ENCODE peak calls at places on chromosomes 11 and 22, in five cellular contexts. One of them, this sample, is unnamed.

GRCh38 chr11:65316311-65316978 is 1.8 kb downstream of the CDC42EP2 start:
- DNase-seq in SW 1271: no peak
- DNase-seq in neuronal stem cell: no peak
- DNase-seq in SK-N-DZ: no peak
- DNase-seq in T-helper 1 cell: no peak
- DNase-seq in this sample: no peak

GRCh38 chr22:28976588-28976987 is 85.0 kb downstream of the C22orf31 start:
- DNase-seq in SW 1271: no peak
- DNase-seq in neuronal stem cell: no peak
- DNase-seq in SK-N-DZ: no peak
- DNase-seq in T-helper 1 cell: no peak
- DNase-seq in this sample: no peak

GRCh38 chr22:24434472-24435322 is 7.3 kb downstream of the ADORA2A start:
- DNase-seq in SW 1271: no peak
- DNase-seq in neuronal stem cell: no peak
- DNase-seq in SK-N-DZ: no peak
- DNase-seq in T-helper 1 cell: no peak
- DNase-seq in this sample: peak

GRCh38 chr22:35749808-35750207 is 32.1 kb downstream of the APOL5 start:
- DNase-seq in SW 1271: no peak
- DNase-seq in neuronal stem cell: no peak
- DNase-seq in SK-N-DZ: no peak
- DNase-seq in T-helper 1 cell: no peak
- DNase-seq in this sample: no peak

GRCh38 chr11:117950320-117950719 is 21.1 kb upstream of the TMPRSS13 start:
- DNase-seq in SW 1271: no peak
- DNase-seq in neuronal stem cell: no peak
- DNase-seq in SK-N-DZ: no peak
- DNase-seq in T-helper 1 cell: peak
- DNase-seq in this sample: no peak

GRCh38 chr11:121295246-121296007 is 2.9 kb downstream of the SC5D start:
- DNase-seq in SW 1271: no peak
- DNase-seq in neuronal stem cell: peak
- DNase-seq in SK-N-DZ: no peak
- DNase-seq in T-helper 1 cell: no peak
- DNase-seq in this sample: no peak

GRCh38 chr11:16800382-16800781 is 61.9 kb downstream of the C11orf58 start:
- DNase-seq in SW 1271: no peak
- DNase-seq in neuronal stem cell: no peak
- DNase-seq in SK-N-DZ: no peak
- DNase-seq in T-helper 1 cell: no peak
- DNase-seq in this sample: no peak

GRCh38 chr11:86247608-86248007 is 3.1 kb downstream of the EED start:
- DNase-seq in SW 1271: no peak
- DNase-seq in neuronal stem cell: no peak
- DNase-seq in SK-N-DZ: no peak
- DNase-seq in T-helper 1 cell: no peak
- DNase-seq in this sample: no peak

GRCh38 chr11:62980133-62980760 is 4.5 kb downstream of the SLC22A6 start:
- DNase-seq in SW 1271: no peak
- DNase-seq in neuronal stem cell: peak
- DNase-seq in SK-N-DZ: no peak
- DNase-seq in T-helper 1 cell: no peak
- DNase-seq in this sample: no peak